ENCODE peak calls at places on chromosomes 3 and 15, in four cellular contexts. K is K562, L is HL-60, A is GM12891. C is an unnamed sample.

GRCh38 chr15:70519616-70520015 is 243.7 kb downstream of the UACA start:
- DNase-seq in L (no peak), K (no peak), A (no peak), C (no peak)

GRCh38 chr3:184968115-184968514 is 156.1 kb downstream of the VPS8 start:
- DNase-seq in K (no peak), L (no peak), A (no peak), C (no peak)

GRCh38 chr3:48661501-48662139 is 1.1 kb downstream of the CELSR3 start:
- DNase-seq in K (peak; percentile 88), L (peak; percentile 67), A (peak; percentile 83), C (no peak)

GRCh38 chr3:65914032-65914739 is 124.5 kb downstream of the MAGI1 start:
- DNase-seq in K (no peak), A (no peak), L (no peak), C (no peak)

GRCh38 chr15:51093865-51094605 is 671 bp downstream of the TNFAIP8L3 start:
- DNase-seq in K (no peak), A (peak; percentile 42), L (peak; percentile 37), C (no peak)

GRCh38 chr15:75727851-75728715 is 15.4 kb upstream of the CSPG4 start:
- DNase-seq in L (peak; percentile 65), K (no peak), A (no peak), C (no peak)

GRCh38 chr15:51783967-51784366 is 32.6 kb downstream of the TMOD2 start:
- DNase-seq in A (no peak), L (no peak), K (no peak), C (no peak)

GRCh38 chr15:75904241-75904631 is 558 bp downstream of the FBXO22 start:
- DNase-seq in L (peak; percentile 53), K (no peak), A (peak; percentile 22), C (no peak)

GRCh38 chr15:84819791-84820190 is 2.6 kb downstream of the ALPK3 start:
- DNase-seq in L (no peak), A (no peak), K (no peak), C (no peak)

GRCh38 chr3:81621277-81621676 is 140.2 kb downstream of the GBE1 start:
- DNase-seq in K (no peak), A (no peak), L (no peak), C (no peak)

GRCh38 chr3:100257601-100258000 is 3.2 kb upstream of the TBC1D23 start:
- DNase-seq in K (no peak), L (no peak), A (no peak), C (no peak)

GRCh38 chr3:60803812-60804211 is 447.4 kb downstream of the FHIT start:
- DNase-seq in K (no peak), L (no peak), A (no peak), C (no peak)

GRCh38 chr3:136186330-136186729 is 9.8 kb downstream of the MSL2 start:
- DNase-seq in A (no peak), K (no peak), L (peak; percentile 23), C (no peak)

GRCh38 chr3:24952388-24952787 is 457.7 kb upstream of the THRB start:
- DNase-seq in A (no peak), L (no peak), K (no peak), C (no peak)

GRCh38 chr15:90160781-90161727 is 40.1 kb upstream of the SEMA4B start:
- DNase-seq in L (no peak), A (no peak), K (no peak), C (no peak)

GRCh38 chr3:2714856-2715255 is 395.3 kb downstream of the IL5RA start:
- DNase-seq in L (no peak), A (peak; percentile 1), K (no peak), C (no peak)

GRCh38 chr15:92979011-92979701 is 79.0 kb downstream of the CHD2 start:
- DNase-seq in A (no peak), K (no peak), L (no peak), C (peak; percentile 9)

GRCh38 chr3:46576899-46577298 is 10.8 kb upstream of the LRRC2 start:
- DNase-seq in L (no peak), A (no peak), K (no peak), C (no peak)

GRCh38 chr3:137061186-137061585 is 103.4 kb downstream of the IL20RB start:
- DNase-seq in A (no peak), K (no peak), L (no peak), C (no peak)

GRCh38 chr3:120496278-120496975 is 45.6 kb upstream of the FSTL1 start:
- DNase-seq in L (no peak), A (no peak), K (no peak), C (no peak)

GRCh38 chr3:25182794-25183193 is 245.3 kb upstream of the RARB start:
- DNase-seq in A (no peak), L (no peak), K (no peak), C (no peak)

DNA sequence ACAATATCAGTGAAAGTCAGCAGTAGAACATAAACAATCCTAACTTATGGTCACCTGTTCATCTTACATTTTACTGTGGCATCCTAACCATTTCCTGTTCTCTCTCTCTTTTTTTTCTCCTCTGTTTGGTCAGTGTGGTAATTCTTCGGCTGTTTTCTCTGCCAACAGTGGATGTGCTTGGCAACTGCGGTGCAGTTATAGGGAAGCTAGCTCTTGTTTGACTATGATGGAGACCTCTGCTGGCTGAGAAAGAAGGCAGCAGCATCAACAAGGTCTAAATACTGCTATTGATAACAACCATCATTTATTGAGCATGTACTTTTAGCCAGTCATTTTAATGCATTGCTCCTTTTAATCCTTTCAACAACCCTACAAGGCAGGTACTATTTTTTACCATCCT is 723 bp upstream of the DRD3 start:
- DNase-seq in L (peak; percentile 38), K (no peak), A (no peak), C (no peak)
- TF ChIP-seq SPI1 in L (no peak), K (no peak), A (no peak), C (no peak)

GRCh38 chr3:174303911-174304541 is 555.1 kb upstream of the NAALADL2 start:
- DNase-seq in K (no peak), L (no peak), A (no peak), C (no peak)
- TF ChIP-seq SPI1 in K (no peak), L (no peak), A (no peak), C (no peak)

DNA sequence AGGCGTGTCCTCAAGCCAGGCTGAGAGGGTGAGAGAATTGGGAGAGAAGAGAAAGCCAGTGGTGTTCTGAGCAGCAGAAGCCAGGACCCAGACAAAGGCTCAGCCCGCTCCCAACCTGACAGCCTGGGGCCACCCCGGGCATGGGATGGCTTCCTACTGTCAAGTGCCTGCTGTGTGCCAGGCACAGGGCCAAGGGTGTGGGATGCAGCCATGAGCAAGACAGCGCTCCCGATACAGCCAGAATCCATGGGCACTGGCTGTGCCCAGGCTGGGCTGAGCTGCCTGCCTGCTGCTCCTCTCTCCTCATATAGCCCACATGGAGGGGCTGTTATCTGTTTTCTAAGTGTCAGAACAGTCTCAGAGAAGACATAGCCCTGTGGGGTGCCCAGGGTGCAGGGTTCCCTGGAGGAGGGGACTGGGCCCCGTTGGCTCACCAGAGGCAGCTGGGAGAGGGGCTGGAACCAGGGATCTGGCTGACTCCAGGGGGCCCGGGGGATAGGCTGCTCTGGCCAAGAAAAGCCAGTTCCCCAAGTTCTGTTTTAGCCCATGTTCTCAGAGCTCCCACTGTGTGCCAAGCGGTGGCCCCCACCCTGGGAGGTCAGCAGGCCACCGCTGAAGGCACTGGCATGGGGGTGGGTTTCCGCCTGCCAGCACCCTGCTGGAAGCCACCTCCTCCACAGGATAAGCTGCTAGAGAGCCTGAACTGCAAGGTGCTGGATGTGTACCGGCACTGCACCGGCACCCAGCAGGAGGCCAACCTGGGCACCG is 39.0 kb downstream of the CFAP100 start:
- DNase-seq in A (no peak), L (no peak), K (no peak), C (no peak)
- TF ChIP-seq SPI1 in A (no peak), L (no peak), K (no peak), C (no peak)

GRCh38 chr3:87979527-87979926 is 79.3 kb downstream of the CGGBP1 start:
- DNase-seq in A (no peak), L (no peak), K (no peak), C (no peak)
- TF ChIP-seq SPI1 in A (no peak), L (no peak), K (no peak), C (no peak)

C was measured in GM12878.